ENCODE peak calls at places on chromosomes 2 and 18, in nine cellular contexts. W is ovary, E is AG04450, X is HL-60, R is HCT116, P is AG04449, C is tibial artery, U is Caco-2, M is fibroblast of pulmonary artery. Y is an unnamed sample.

GRCh38 chr18:76450912-76451421 is 44.1 kb downstream of the ZNF516 start:
- DNase-seq in W (peak), E (peak), X (no peak), R (no peak), P (no peak), C (peak), U (no peak), M (peak), Y (no peak)

GRCh38 chr2:167190053-167190452 is 301.8 kb downstream of the XIRP2 start:
- DNase-seq in W (no peak), E (no peak), X (no peak), R (no peak), P (no peak), C (peak), U (no peak), M (peak), Y (no peak)

GRCh38 chr2:15986644-15987043 is 46.3 kb downstream of the MYCN start:
- DNase-seq in W (no peak), E (no peak), X (no peak), R (no peak), P (no peak), C (no peak), U (no peak), M (no peak), Y (no peak)

GRCh38 chr18:40935423-40935822 is 1019.6 kb upstream of the PIK3C3 start:
- DNase-seq in W (no peak), E (no peak), X (peak), R (no peak), P (no peak), C (no peak), U (peak), M (peak), Y (no peak)

GRCh38 chr2:100991404-100991773 is 10.7 kb upstream of the RPL31 start:
- DNase-seq in W (no peak), E (no peak), X (no peak), R (no peak), P (no peak), C (no peak), U (no peak), M (no peak), Y (no peak)

GRCh38 chr2:98346259-98347236 is at the start of gene CNGA3:
- DNase-seq in W (peak), E (no peak), X (no peak), R (no peak), P (no peak), C (no peak), U (peak), M (peak), Y (no peak)

GRCh38 chr18:30081122-30081521 is 961.4 kb downstream of the DSC3 start:
- DNase-seq in W (no peak), E (no peak), X (no peak), R (no peak), P (no peak), C (no peak), U (no peak), M (no peak), Y (no peak)

GRCh38 chr2:171531291-171531690 is 9.0 kb downstream of the CYBRD1 start:
- DNase-seq in W (peak), E (no peak), X (no peak), R (no peak), P (no peak), C (peak), U (no peak), M (peak), Y (no peak)

GRCh38 chr18:65623686-65624085 is 127.1 kb upstream of the CDH7 start:
- DNase-seq in W (no peak), E (no peak), X (no peak), R (no peak), P (no peak), C (no peak), U (no peak), M (no peak), Y (no peak)

GRCh38 chr2:151774506-151774905 is 40.2 kb upstream of the NEB start:
- DNase-seq in W (no peak), E (peak), X (no peak), R (peak), P (peak), C (no peak), U (no peak), M (peak), Y (peak)

GRCh38 chr18:5673576-5673975 is 129.8 kb upstream of the EPB41L3 start:
- DNase-seq in W (no peak), E (no peak), X (no peak), R (no peak), P (no peak), C (no peak), U (no peak), M (no peak), Y (no peak)

GRCh38 chr2:222287862-222288479 is 10.8 kb downstream of the PAX3 start:
- DNase-seq in W (no peak), E (no peak), X (no peak), R (no peak), P (no peak), C (no peak), U (no peak), M (no peak), Y (peak)

GRCh38 chr18:3931542-3932112 is 481.7 kb downstream of the TGIF1 start:
- DNase-seq in W (no peak), E (no peak), X (no peak), R (no peak), P (no peak), C (no peak), U (no peak), M (no peak), Y (no peak)

GRCh38 chr2:42493885-42494433 is at the start of gene KCNG3:
- DNase-seq in W (peak), E (no peak), X (peak), R (no peak), P (no peak), C (peak), U (peak), M (peak), Y (no peak)

GRCh38 chr18:1053654-1054315 is 149.1 kb downstream of the ADCYAP1 start:
- DNase-seq in W (no peak), E (no peak), X (no peak), R (no peak), P (no peak), C (no peak), U (no peak), M (no peak), Y (no peak)

GRCh38 chr18:49626842-49627360 is 65.0 kb downstream of the LIPG start:
- DNase-seq in W (no peak), E (no peak), X (peak), R (no peak), P (no peak), C (no peak), U (no peak), M (no peak), Y (no peak)

GRCh38 chr2:36677995-36678605 is 18.4 kb upstream of the VIT start:
- DNase-seq in W (no peak), E (no peak), X (no peak), R (no peak), P (no peak), C (no peak), U (no peak), M (no peak), Y (no peak)

GRCh38 chr18:72866901-72867701 is 686 bp downstream of the NETO1 start:
- DNase-seq in W (no peak), E (no peak), X (no peak), R (no peak), P (no peak), C (no peak), U (no peak), M (no peak), Y (no peak)

GRCh38 chr2:241701405-241702154 is at the start of gene ING5:
- DNase-seq in W (peak), E (peak), X (peak), R (peak), P (peak), C (peak), U (peak), M (peak), Y (peak)

GRCh38 chr2:187542123-187542522 is 12.1 kb downstream of the TFPI start:
- DNase-seq in W (no peak), E (no peak), X (no peak), R (no peak), P (no peak), C (no peak), U (no peak), M (no peak), Y (no peak)

GRCh38 chr2:44230378-44230777 is 44.9 kb upstream of the SLC3A1 start:
- DNase-seq in W (no peak), E (no peak), X (no peak), R (no peak), P (no peak), C (no peak), U (no peak), M (no peak), Y (no peak)

GRCh38 chr2:141869572-141869971 is 261.2 kb downstream of the LRP1B start:
- DNase-seq in W (no peak), E (no peak), X (no peak), R (no peak), P (no peak), C (no peak), U (no peak), M (no peak), Y (no peak)

GRCh38 chr2:165497659-165498306 is 28.3 kb downstream of the CSRNP3 start:
- DNase-seq in W (no peak), E (no peak), X (no peak), R (no peak), P (no peak), C (no peak), U (no peak), M (no peak), Y (no peak)

GRCh38 chr2:171712051-171712450 is 24.8 kb downstream of the DYNC1I2 start:
- DNase-seq in W (no peak), E (no peak), X (no peak), R (no peak), P (peak), C (no peak), U (no peak), M (peak), Y (no peak)

GRCh38 chr2:95276244-95276887 is 2.1 kb downstream of the PROM2 start:
- DNase-seq in W (peak), E (no peak), X (no peak), R (no peak), P (no peak), C (no peak), U (no peak), M (no peak), Y (no peak)

GRCh38 chr2:228689049-228689448 is 507.6 kb upstream of the SPHKAP start:
- DNase-seq in W (no peak), E (no peak), X (no peak), R (no peak), P (no peak), C (no peak), U (peak), M (no peak), Y (no peak)

GRCh38 chr2:10171006-10171800 is 48.7 kb downstream of the RRM2 start:
- DNase-seq in W (no peak), E (no peak), X (no peak), R (no peak), P (no peak), C (no peak), U (no peak), M (no peak), Y (no peak)

GRCh38 chr18:28504100-28504499 is 327.2 kb upstream of the CDH2 start:
- DNase-seq in W (no peak), E (no peak), X (no peak), R (no peak), P (no peak), C (no peak), U (no peak), M (peak), Y (no peak)

GRCh38 chr2:160043265-160043664 is 19.1 kb downstream of the PLA2R1 start:
- DNase-seq in W (no peak), E (no peak), X (no peak), R (no peak), P (no peak), C (no peak), U (no peak), M (no peak), Y (no peak)

GRCh38 chr2:70957838-70958237 is 20.6 kb upstream of the ANKRD53 start:
- DNase-seq in W (no peak), E (no peak), X (no peak), R (no peak), P (no peak), C (no peak), U (no peak), M (no peak), Y (no peak)

GRCh38 chr2:112683550-112684414 is 37.0 kb upstream of the NT5DC4 start:
- DNase-seq in W (no peak), E (no peak), X (no peak), R (no peak), P (no peak), C (no peak), U (no peak), M (no peak), Y (no peak)

GRCh38 chr2:203718087-203718486 is 11.6 kb downstream of the CD28 start:
- DNase-seq in W (no peak), E (no peak), X (no peak), R (no peak), P (no peak), C (no peak), U (no peak), M (peak), Y (no peak)

GRCh38 chr18:76805221-76805620 is 17.1 kb upstream of the ZNF236 start:
- DNase-seq in W (no peak), E (no peak), X (peak), R (no peak), P (no peak), C (no peak), U (no peak), M (peak), Y (no peak)

GRCh38 chr2:234026111-234026510 is 24.4 kb upstream of the SPP2 start:
- DNase-seq in W (no peak), E (no peak), X (no peak), R (no peak), P (no peak), C (no peak), U (no peak), M (no peak), Y (no peak)

GRCh38 chr18:34990571-34990970 is 50.6 kb upstream of the MAPRE2 start:
- DNase-seq in W (no peak), E (no peak), X (no peak), R (no peak), P (no peak), C (peak), U (no peak), M (peak), Y (no peak)

GRCh38 chr2:97734061-97734912 is 20.9 kb downstream of the ZAP70 start:
- DNase-seq in W (no peak), E (no peak), X (no peak), R (no peak), P (no peak), C (no peak), U (no peak), M (no peak), Y (no peak)

GRCh38 chr18:68660355-68661183 is 54.3 kb downstream of the TMX3 start:
- DNase-seq in W (no peak), E (no peak), X (no peak), R (peak), P (no peak), C (no peak), U (no peak), M (peak), Y (peak)

GRCh38 chr18:65983750-65984149 is 232.9 kb downstream of the CDH7 start:
- DNase-seq in W (no peak), E (no peak), X (no peak), R (no peak), P (no peak), C (no peak), U (no peak), M (no peak), Y (no peak)

GRCh38 chr2:23939054-23939436 is 1.2 kb upstream of the UBXN2A start:
- DNase-seq in W (no peak), E (no peak), X (no peak), R (no peak), P (no peak), C (no peak), U (no peak), M (peak), Y (no peak)
- H3K4me3 ChIP-seq in W (peak), E (peak), X (peak), R (no peak), P (peak), C (peak), U (no peak), M (peak), Y (no peak)

GRCh38 chr18:12906773-12907172 is 22.7 kb upstream of the PTPN2 start:
- DNase-seq in W (no peak), E (no peak), X (no peak), R (no peak), P (no peak), C (no peak), U (no peak), M (no peak), Y (no peak)

GRCh38 chr18:12907258-12907925 is 23.4 kb upstream of the PTPN2 start:
- DNase-seq in W (no peak), E (no peak), X (no peak), R (no peak), P (peak), C (no peak), U (no peak), M (peak), Y (no peak)

GRCh38 chr18:12911928-12912703 is 28.1 kb upstream of the PTPN2 start:
- DNase-seq in W (no peak), E (no peak), X (no peak), R (no peak), P (no peak), C (no peak), U (no peak), M (no peak), Y (no peak)

GRCh38 chr18:12908706-12909105 is 24.7 kb upstream of the PTPN2 start:
- DNase-seq in W (no peak), E (no peak), X (no peak), R (no peak), P (no peak), C (no peak), U (no peak), M (peak), Y (no peak)

GRCh38 chr18:12911025-12911927 is 27.2 kb upstream of the PTPN2 start:
- DNase-seq in W (peak), E (no peak), X (no peak), R (no peak), P (no peak), C (no peak), U (no peak), M (peak), Y (no peak)
- H3K4me3 ChIP-seq in W (no peak), E (no peak), X (no peak), R (no peak), P (peak), C (peak), U (no peak), M (no peak), Y (no peak)

GRCh38 chr2:197499594-197500502 is at the start of the genes HSPD1 and HSPE1:
- DNase-seq in W (peak), E (peak), X (peak), R (peak), P (peak), C (peak), U (peak), M (peak), Y (peak)

GRCh38 chr2:197502685-197503084 is 2.5 kb downstream of the HSPE1 start:
- DNase-seq in W (no peak), E (no peak), X (no peak), R (no peak), P (no peak), C (no peak), U (no peak), M (no peak), Y (no peak)

GRCh38 chr2:197502201-197502600 is 2.0 kb downstream of the HSPE1 start:
- DNase-seq in W (no peak), E (no peak), X (no peak), R (no peak), P (no peak), C (no peak), U (no peak), M (no peak), Y (peak)

GRCh38 chr2:197498937-197499593 is 575 bp downstream of the HSPD1 start:
- DNase-seq in W (peak), E (no peak), X (no peak), R (no peak), P (no peak), C (peak), U (peak), M (peak), Y (no peak)

DNA sequence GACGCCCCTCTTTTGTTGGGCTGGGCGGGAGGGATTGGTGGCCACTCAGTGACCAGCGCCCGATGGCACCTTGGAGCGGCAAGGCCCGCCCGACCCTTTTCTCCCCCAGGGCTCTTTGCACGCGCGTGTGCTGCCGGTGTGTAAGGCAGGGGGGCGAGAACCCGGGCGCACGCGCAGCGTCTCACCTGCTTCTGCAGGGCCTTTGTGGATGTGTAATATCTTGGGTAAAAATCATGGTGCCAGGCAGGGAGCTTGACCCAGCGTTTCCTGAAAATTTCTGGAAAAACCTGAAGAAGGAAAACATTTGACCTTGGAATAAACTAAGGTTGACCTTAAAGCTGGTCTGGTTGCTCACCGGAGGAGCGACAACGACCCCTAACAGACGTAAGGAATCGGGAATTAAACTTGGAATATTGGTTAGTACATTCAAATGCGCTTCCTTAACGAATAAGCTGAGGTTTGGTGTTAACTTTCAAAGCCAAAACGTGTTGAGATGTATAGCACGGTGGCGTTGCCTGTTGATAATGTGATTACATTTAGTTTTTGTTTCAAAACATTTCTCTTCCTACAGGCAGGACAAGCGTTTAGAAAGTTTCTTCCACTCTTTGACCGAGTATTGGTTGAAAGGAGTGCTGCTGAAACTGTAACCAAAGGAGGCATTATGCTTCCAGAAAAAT is 462 bp downstream of the HSPE1 start:
- DNase-seq in W (no peak), E (no peak), X (no peak), R (no peak), P (no peak), C (no peak), U (no peak), M (peak), Y (no peak)
- H3K4me3 ChIP-seq in W (peak), E (peak), X (peak), R (peak), P (peak), C (peak), U (peak), M (peak), Y (peak)

DNA sequence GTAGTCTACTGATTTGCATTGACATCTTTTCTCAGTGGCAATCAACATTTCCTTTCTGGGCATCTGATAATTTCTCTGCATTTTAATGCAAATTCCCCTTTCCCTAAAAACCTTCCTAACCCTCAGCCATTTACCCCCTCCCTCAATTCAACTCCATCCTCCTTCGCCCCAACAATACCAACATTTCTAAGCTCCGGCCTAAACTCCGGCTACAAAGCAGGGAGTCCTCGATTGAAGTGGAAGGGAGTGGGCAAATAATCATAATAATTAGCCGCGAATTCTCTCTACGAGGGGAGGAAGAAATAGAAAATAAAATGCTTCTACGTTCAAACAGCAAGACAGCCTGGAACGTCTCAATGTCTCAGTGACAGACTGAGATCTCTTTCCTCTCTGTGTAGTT is 4.6 kb downstream of the BCL11A start:
- DNase-seq in W (no peak), E (no peak), X (no peak), R (no peak), P (no peak), C (no peak), U (no peak), M (no peak), Y (no peak)
- H3K4me3 ChIP-seq in W (no peak), E (peak), X (peak), R (no peak), P (peak), C (peak), U (no peak), M (peak), Y (no peak)

GRCh38 chr2:205579335-205579734 is 103.0 kb upstream of the NRP2 start:
- DNase-seq in W (no peak), E (no peak), X (no peak), R (no peak), P (no peak), C (no peak), U (no peak), M (no peak), Y (no peak)
- H3K4me3 ChIP-seq in W (no peak), E (no peak), X (no peak), R (no peak), P (no peak), C (no peak), U (no peak), M (no peak), Y (no peak)

DNA sequence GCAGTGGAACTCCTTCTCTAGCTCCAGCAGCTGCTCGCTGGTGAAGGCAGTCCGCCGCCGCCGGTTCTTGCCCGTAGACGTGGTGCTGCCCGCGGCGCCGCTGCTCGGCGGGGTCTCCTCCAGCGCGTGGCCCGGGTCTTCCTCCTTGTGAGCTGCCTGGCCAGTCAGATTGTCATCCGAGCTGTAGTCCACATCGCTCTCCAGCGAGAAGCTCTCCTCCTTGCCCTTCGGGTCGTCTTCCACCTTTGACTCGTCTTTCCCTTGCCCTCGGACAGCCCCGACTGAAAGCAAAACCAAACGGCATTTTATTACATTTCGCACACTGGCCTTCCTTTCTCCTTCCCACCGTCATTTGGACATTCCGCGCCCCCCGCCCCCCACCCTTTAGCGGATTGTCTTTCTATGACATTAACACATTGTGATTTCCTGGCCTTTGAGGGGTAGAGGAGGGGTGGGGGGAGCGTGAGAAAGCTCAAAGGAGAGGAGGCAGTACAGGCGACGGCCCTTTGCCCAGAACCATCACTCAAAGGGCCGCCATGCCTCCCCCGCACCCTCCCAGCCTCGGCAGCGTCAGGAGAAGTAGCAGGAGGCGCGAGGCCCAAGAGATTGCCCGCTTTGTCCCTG is 1.9 kb downstream of the GBX2 start:
- DNase-seq in W (no peak), E (no peak), X (no peak), R (no peak), P (no peak), C (no peak), U (no peak), M (peak), Y (no peak)
- H3K4me3 ChIP-seq in W (no peak), E (peak), X (no peak), R (peak), P (peak), C (peak), U (peak), M (peak), Y (no peak)

Y was measured in LNCaP clone FGC.